ENCODE peak calls at places on chromosomes 11 and 22, in four cellular contexts. One of them, this sample, is unnamed.

GRCh38 chr22:17350292-17350691 is 19.0 kb upstream of the CECR2 start:
- DNase-seq in A549: no peak
- DNase-seq in K562: no peak
- DNase-seq in HepG2: no peak
- DNase-seq in this sample: no peak

GRCh38 chr11:118241191-118242098 is 10.7 kb downstream of the MPZL3 start:
- DNase-seq in A549: no peak
- DNase-seq in K562: peak
- DNase-seq in HepG2: peak
- DNase-seq in this sample: no peak

GRCh38 chr22:42180349-42180842 is 49.8 kb upstream of the CYP2D6 start:
- DNase-seq in A549: no peak
- DNase-seq in K562: peak
- DNase-seq in HepG2: no peak
- DNase-seq in this sample: no peak

GRCh38 chr11:113397212-113397611 is 9.6 kb downstream of the ANKK1 start:
- DNase-seq in A549: no peak
- DNase-seq in K562: no peak
- DNase-seq in HepG2: no peak
- DNase-seq in this sample: no peak

GRCh38 chr11:101346591-101346990 is 217.0 kb upstream of the PGR start:
- DNase-seq in A549: no peak
- DNase-seq in K562: no peak
- DNase-seq in HepG2: no peak
- DNase-seq in this sample: no peak

GRCh38 chr11:107157146-107157808 is 139.0 kb upstream of the GUCY1A2 start:
- DNase-seq in A549: no peak
- DNase-seq in K562: no peak
- DNase-seq in HepG2: no peak
- DNase-seq in this sample: no peak

GRCh38 chr11:459511-460220 is 9.6 kb downstream of the PTDSS2 start:
- DNase-seq in A549: no peak
- DNase-seq in K562: no peak
- DNase-seq in HepG2: no peak
- DNase-seq in this sample: no peak

GRCh38 chr11:108698844-108699642 is 34.2 kb downstream of the DDX10 start:
- DNase-seq in A549: no peak
- DNase-seq in K562: no peak
- DNase-seq in HepG2: no peak
- DNase-seq in this sample: no peak

GRCh38 chr22:48827904-48828555 is 999.6 kb downstream of the BRD1 start:
- DNase-seq in A549: no peak
- DNase-seq in K562: no peak
- DNase-seq in HepG2: no peak
- DNase-seq in this sample: no peak

GRCh38 chr11:129947474-129947873 is 52.1 kb upstream of the NFRKB start:
- DNase-seq in A549: no peak
- DNase-seq in K562: no peak
- DNase-seq in HepG2: no peak
- DNase-seq in this sample: peak

GRCh38 chr22:41998361-41999261 is at the start of gene WBP2NL:
- DNase-seq in A549: peak
- DNase-seq in K562: peak
- DNase-seq in HepG2: no peak
- DNase-seq in this sample: no peak

GRCh38 chr11:43327987-43328386 is 16.2 kb downstream of the API5 start:
- DNase-seq in A549: no peak
- DNase-seq in K562: peak
- DNase-seq in HepG2: peak
- DNase-seq in this sample: no peak

GRCh38 chr22:46528121-46528610 is 9.3 kb downstream of the CELSR1 start:
- DNase-seq in A549: peak
- DNase-seq in K562: no peak
- DNase-seq in HepG2: peak
- DNase-seq in this sample: no peak

GRCh38 chr11:83256602-83257340 is 29.4 kb downstream of the CCDC90B start:
- DNase-seq in A549: no peak
- DNase-seq in K562: no peak
- DNase-seq in HepG2: peak
- DNase-seq in this sample: no peak

GRCh38 chr11:106271686-106272085 is 194.2 kb downstream of the AASDHPPT start:
- DNase-seq in A549: no peak
- DNase-seq in K562: no peak
- DNase-seq in HepG2: no peak
- DNase-seq in this sample: no peak

GRCh38 chr11:12123799-12124198 is 13.4 kb downstream of the MICAL2 start:
- DNase-seq in A549: no peak
- DNase-seq in K562: no peak
- DNase-seq in HepG2: no peak
- DNase-seq in this sample: no peak

GRCh38 chr11:128522063-128522942 is 65.1 kb downstream of the ETS1 start:
- DNase-seq in A549: peak
- DNase-seq in K562: peak
- DNase-seq in HepG2: peak
- DNase-seq in this sample: peak

GRCh38 chr11:3044915-3045314 is 12.3 kb downstream of the CARS1 start:
- DNase-seq in A549: no peak
- DNase-seq in K562: no peak
- DNase-seq in HepG2: no peak
- DNase-seq in this sample: no peak

GRCh38 chr11:6755303-6755952 is 16.3 kb downstream of the OR2AG2 start:
- DNase-seq in A549: peak
- DNase-seq in K562: peak
- DNase-seq in HepG2: peak
- DNase-seq in this sample: peak

GRCh38 chr11:101126551-101127347 is 2.9 kb downstream of the PGR start:
- DNase-seq in A549: no peak
- DNase-seq in K562: peak
- DNase-seq in HepG2: no peak
- DNase-seq in this sample: peak

GRCh38 chr11:11028017-11028692 is 170.3 kb upstream of the ZBED5 start:
- DNase-seq in A549: peak
- DNase-seq in K562: peak
- DNase-seq in HepG2: peak
- DNase-seq in this sample: peak

GRCh38 chr11:109957000-109957399 is 136.2 kb upstream of the ZC3H12C start:
- DNase-seq in A549: no peak
- DNase-seq in K562: no peak
- DNase-seq in HepG2: no peak
- DNase-seq in this sample: no peak

GRCh38 chr11:22807855-22808558 is 21.6 kb downstream of the SVIP start:
- DNase-seq in A549: no peak
- DNase-seq in K562: no peak
- DNase-seq in HepG2: no peak
- DNase-seq in this sample: no peak
- TF ChIP-seq NR3C1 in A549: no peak
- TF ChIP-seq NR3C1 in K562: no peak
- TF ChIP-seq NR3C1 in HepG2: no peak
- TF ChIP-seq NR3C1 in this sample: no peak

DNA sequence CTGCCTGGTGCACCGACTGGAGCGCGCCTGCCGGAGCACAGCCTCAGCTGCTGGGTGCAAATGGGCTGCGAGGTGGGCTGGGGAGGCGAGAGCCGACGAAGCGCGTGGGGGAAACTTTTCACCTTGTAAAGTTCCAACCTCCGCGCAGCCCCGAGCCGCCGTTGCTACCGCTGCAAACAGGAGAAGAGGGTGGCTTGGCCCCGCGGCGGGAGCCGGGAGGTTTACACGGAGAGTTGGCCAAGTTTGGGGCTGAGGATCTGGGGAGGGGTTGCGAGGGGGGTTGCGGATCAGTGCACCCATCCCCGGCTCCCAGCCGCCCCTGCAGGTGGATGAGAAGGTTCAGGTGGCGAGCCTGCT is 566 bp downstream of the FAT3 start:
- DNase-seq in A549: no peak
- DNase-seq in K562: no peak
- DNase-seq in HepG2: no peak
- DNase-seq in this sample: no peak
- TF ChIP-seq NR3C1 in A549: no peak
- TF ChIP-seq NR3C1 in K562: no peak
- TF ChIP-seq NR3C1 in HepG2: no peak
- TF ChIP-seq NR3C1 in this sample: no peak

GRCh38 chr22:29903371-29903770 is 20.4 kb downstream of the MTMR3 start:
- DNase-seq in A549: no peak
- DNase-seq in K562: no peak
- DNase-seq in HepG2: no peak
- DNase-seq in this sample: no peak
- TF ChIP-seq NR3C1 in A549: no peak
- TF ChIP-seq NR3C1 in K562: no peak
- TF ChIP-seq NR3C1 in HepG2: no peak
- TF ChIP-seq NR3C1 in this sample: no peak

GRCh38 chr11:64996327-64996709 is 453 bp downstream of the BATF2 start:
- DNase-seq in A549: no peak
- DNase-seq in K562: no peak
- DNase-seq in HepG2: no peak
- DNase-seq in this sample: no peak

GRCh38 chr11:64989416-64989815 is 7.4 kb downstream of the BATF2 start:
- DNase-seq in A549: no peak
- DNase-seq in K562: no peak
- DNase-seq in HepG2: no peak
- DNase-seq in this sample: no peak

GRCh38 chr11:64994318-64994717 is 2.5 kb downstream of the BATF2 start:
- DNase-seq in A549: no peak
- DNase-seq in K562: no peak
- DNase-seq in HepG2: no peak
- DNase-seq in this sample: no peak

GRCh38 chr11:64987998-64988854 is 8.5 kb downstream of the BATF2 start:
- DNase-seq in A549: no peak
- DNase-seq in K562: no peak
- DNase-seq in HepG2: no peak
- DNase-seq in this sample: no peak

GRCh38 chr11:64990222-64990918 is 6.4 kb downstream of the BATF2 start:
- DNase-seq in A549: no peak
- DNase-seq in K562: peak
- DNase-seq in HepG2: no peak
- DNase-seq in this sample: no peak
- TF ChIP-seq NR3C1 in A549: no peak
- TF ChIP-seq NR3C1 in K562: no peak
- TF ChIP-seq NR3C1 in HepG2: no peak
- TF ChIP-seq NR3C1 in this sample: no peak